ENCODE peak calls at places on chromosomes 4 and X, in seven cellular contexts. One of them, this sample, is unnamed.
A peak's percentile ranks its signal among the peaks of the same experiment; 100 is the strongest.

GRCh38 chrX:130869239-130869638 is 33.8 kb downstream of the ENOX2 start:
- DNase-seq in testis: no peak
- DNase-seq in colonic mucosa: no peak
- DNase-seq in stomach: no peak
- DNase-seq in A549: no peak
- DNase-seq in astrocyte: peak; percentile 68
- DNase-seq in WERI-Rb-1: no peak
- DNase-seq in this sample: no peak

GRCh38 chrX:153642313-153642654 is 4.7 kb upstream of the DUSP9 start:
- DNase-seq in stomach: no peak
- DNase-seq in A549: no peak
- DNase-seq in testis: no peak
- DNase-seq in WERI-Rb-1: peak; percentile 67
- DNase-seq in astrocyte: no peak
- DNase-seq in colonic mucosa: no peak
- DNase-seq in this sample: no peak

GRCh38 chrX:13473666-13474516 is 95.5 kb upstream of the EGFL6 start:
- DNase-seq in testis: peak; percentile 21
- DNase-seq in WERI-Rb-1: no peak
- DNase-seq in A549: no peak
- DNase-seq in astrocyte: no peak
- DNase-seq in stomach: no peak
- DNase-seq in colonic mucosa: no peak
- DNase-seq in this sample: no peak

GRCh38 chrX:44874481-44875184 is 1.6 kb downstream of the KDM6A start:
- DNase-seq in WERI-Rb-1: peak; percentile 25
- DNase-seq in astrocyte: peak; percentile 27
- DNase-seq in stomach: peak; percentile 35
- DNase-seq in testis: peak; percentile 33
- DNase-seq in colonic mucosa: peak; percentile 66
- DNase-seq in A549: peak; percentile 68
- DNase-seq in this sample: no peak

GRCh38 chrX:43836435-43837184 is 45.6 kb downstream of the MAOB start:
- DNase-seq in colonic mucosa: no peak
- DNase-seq in astrocyte: peak; percentile 7
- DNase-seq in WERI-Rb-1: no peak
- DNase-seq in testis: no peak
- DNase-seq in A549: peak; percentile 18
- DNase-seq in stomach: no peak
- DNase-seq in this sample: no peak

GRCh38 chr4:111952708-111953107 is 192.5 kb upstream of the FAM241A start:
- DNase-seq in A549: no peak
- DNase-seq in stomach: no peak
- DNase-seq in colonic mucosa: no peak
- DNase-seq in testis: no peak
- DNase-seq in WERI-Rb-1: no peak
- DNase-seq in astrocyte: peak; percentile 57
- DNase-seq in this sample: no peak

GRCh38 chr4:125961626-125962025 is 646.9 kb downstream of the FAT4 start:
- DNase-seq in colonic mucosa: no peak
- DNase-seq in stomach: no peak
- DNase-seq in WERI-Rb-1: no peak
- DNase-seq in astrocyte: no peak
- DNase-seq in testis: no peak
- DNase-seq in A549: no peak
- DNase-seq in this sample: no peak

GRCh38 chr4:138494931-138495330 is 252.8 kb upstream of the SLC7A11 start:
- DNase-seq in astrocyte: no peak
- DNase-seq in stomach: no peak
- DNase-seq in A549: peak; percentile 9
- DNase-seq in WERI-Rb-1: peak; percentile 73
- DNase-seq in colonic mucosa: no peak
- DNase-seq in testis: no peak
- DNase-seq in this sample: no peak

GRCh38 chr4:186765673-186766546 is 42.3 kb upstream of the FAT1 start:
- DNase-seq in astrocyte: peak; percentile 26
- DNase-seq in colonic mucosa: peak; percentile 85
- DNase-seq in testis: no peak
- DNase-seq in A549: no peak
- DNase-seq in WERI-Rb-1: no peak
- DNase-seq in stomach: no peak
- DNase-seq in this sample: no peak

GRCh38 chr4:186807809-186808634 is 84.4 kb upstream of the FAT1 start:
- DNase-seq in stomach: no peak
- DNase-seq in colonic mucosa: no peak
- DNase-seq in A549: no peak
- DNase-seq in astrocyte: peak; percentile 95
- DNase-seq in WERI-Rb-1: no peak
- DNase-seq in testis: no peak
- DNase-seq in this sample: no peak

GRCh38 chrX:460823-461640 is 74.3 kb upstream of the PPP2R3B start:
- DNase-seq in testis: no peak
- DNase-seq in astrocyte: no peak
- DNase-seq in colonic mucosa: no peak
- DNase-seq in stomach: no peak
- DNase-seq in A549: no peak
- DNase-seq in WERI-Rb-1: no peak
- DNase-seq in this sample: no peak

GRCh38 chr4:84971319-84971932 is 4.9 kb upstream of the WDFY3 start:
- DNase-seq in WERI-Rb-1: no peak
- DNase-seq in A549: peak; percentile 16
- DNase-seq in astrocyte: peak; percentile 36
- DNase-seq in colonic mucosa: no peak
- DNase-seq in testis: no peak
- DNase-seq in stomach: no peak
- DNase-seq in this sample: no peak

GRCh38 chrX:2521092-2521926 is 20.5 kb upstream of the DHRSX start:
- DNase-seq in WERI-Rb-1: no peak
- DNase-seq in A549: no peak
- DNase-seq in testis: no peak
- DNase-seq in astrocyte: no peak
- DNase-seq in colonic mucosa: no peak
- DNase-seq in stomach: no peak
- DNase-seq in this sample: no peak

GRCh38 chrX:153609917-153610833 is 11.2 kb upstream of the CCNQ start:
- DNase-seq in astrocyte: peak; percentile 27
- DNase-seq in stomach: peak; percentile 69
- DNase-seq in WERI-Rb-1: peak; percentile 93
- DNase-seq in colonic mucosa: peak; percentile 68
- DNase-seq in A549: peak; percentile 65
- DNase-seq in testis: peak; percentile 81
- DNase-seq in this sample: peak; percentile 69

DNA sequence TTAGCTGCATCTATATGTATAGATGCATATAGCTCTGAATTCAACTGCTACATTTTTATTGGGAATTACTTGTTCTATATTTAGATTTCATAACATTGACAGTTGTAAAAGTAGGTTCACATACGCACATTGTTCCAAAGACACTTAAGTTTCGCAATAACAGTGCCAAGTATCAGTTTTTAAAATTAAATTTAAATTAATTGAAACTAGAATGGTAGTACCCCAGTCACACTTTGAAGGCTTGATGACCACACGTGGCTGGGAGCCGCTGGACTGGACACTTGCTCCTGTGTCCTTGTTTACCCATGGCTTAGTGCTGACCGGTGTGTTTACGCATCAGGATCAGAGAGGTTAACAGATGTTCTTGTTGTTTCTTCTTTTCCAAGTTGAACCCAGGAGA is 140.7 kb upstream of the PSAPL1 start:
- DNase-seq in testis: no peak
- DNase-seq in colonic mucosa: no peak
- DNase-seq in stomach: no peak
- DNase-seq in WERI-Rb-1: no peak
- DNase-seq in A549: no peak
- DNase-seq in astrocyte: no peak
- DNase-seq in this sample: no peak
- H3K9me3 ChIP-seq in testis: no peaks in the 10 kb centered on the region
- H3K9me3 ChIP-seq in colonic mucosa: no peaks in the 10 kb centered on the region
- H3K9me3 ChIP-seq in stomach: peaks cover 32% of the 10 kb centered on the region
- H3K9me3 ChIP-seq in WERI-Rb-1: peaks cover 26% of the 10 kb centered on the region
- H3K9me3 ChIP-seq in A549: peaks cover 43% of the 10 kb centered on the region
- H3K9me3 ChIP-seq in astrocyte: peaks cover 56% of the 10 kb centered on the region
- H3K9me3 ChIP-seq in this sample: peaks cover 5% of the 10 kb centered on the region

GRCh38 chr4:24923550-24923949 is 10.7 kb upstream of the CCDC149 start:
- DNase-seq in WERI-Rb-1: no peak
- DNase-seq in stomach: no peak
- DNase-seq in A549: no peak
- DNase-seq in colonic mucosa: no peak
- DNase-seq in testis: no peak
- DNase-seq in astrocyte: no peak
- DNase-seq in this sample: no peak

GRCh38 chr4:24924309-24924781 is 11.5 kb upstream of the CCDC149 start:
- DNase-seq in colonic mucosa: no peak
- DNase-seq in A549: no peak
- DNase-seq in stomach: no peak
- DNase-seq in astrocyte: peak; percentile 100
- DNase-seq in WERI-Rb-1: no peak
- DNase-seq in testis: no peak
- DNase-seq in this sample: no peak

GRCh38 chr4:24922416-24922815 is 9.6 kb upstream of the CCDC149 start:
- DNase-seq in A549: no peak
- DNase-seq in astrocyte: peak; percentile 57
- DNase-seq in stomach: no peak
- DNase-seq in WERI-Rb-1: no peak
- DNase-seq in colonic mucosa: no peak
- DNase-seq in testis: no peak
- DNase-seq in this sample: no peak

GRCh38 chr4:24921491-24921890 is 8.6 kb upstream of the CCDC149 start:
- DNase-seq in astrocyte: no peak
- DNase-seq in stomach: no peak
- DNase-seq in A549: no peak
- DNase-seq in WERI-Rb-1: no peak
- DNase-seq in testis: no peak
- DNase-seq in colonic mucosa: no peak
- DNase-seq in this sample: no peak

GRCh38 chr4:24922988-24923387 is 10.1 kb upstream of the CCDC149 start:
- DNase-seq in WERI-Rb-1: no peak
- DNase-seq in colonic mucosa: no peak
- DNase-seq in testis: no peak
- DNase-seq in stomach: no peak
- DNase-seq in astrocyte: no peak
- DNase-seq in A549: no peak
- DNase-seq in this sample: no peak
- H3K9me3 ChIP-seq in WERI-Rb-1: peaks cover 8% of the 10 kb centered on the region
- H3K9me3 ChIP-seq in colonic mucosa: no peaks in the 10 kb centered on the region
- H3K9me3 ChIP-seq in testis: no peaks in the 10 kb centered on the region
- H3K9me3 ChIP-seq in stomach: peaks cover 9% of the 10 kb centered on the region
- H3K9me3 ChIP-seq in astrocyte: peaks cover 4% of the 10 kb centered on the region
- H3K9me3 ChIP-seq in A549: peaks cover 4% of the 10 kb centered on the region
- H3K9me3 ChIP-seq in this sample: no peaks in the 10 kb centered on the region

DNA sequence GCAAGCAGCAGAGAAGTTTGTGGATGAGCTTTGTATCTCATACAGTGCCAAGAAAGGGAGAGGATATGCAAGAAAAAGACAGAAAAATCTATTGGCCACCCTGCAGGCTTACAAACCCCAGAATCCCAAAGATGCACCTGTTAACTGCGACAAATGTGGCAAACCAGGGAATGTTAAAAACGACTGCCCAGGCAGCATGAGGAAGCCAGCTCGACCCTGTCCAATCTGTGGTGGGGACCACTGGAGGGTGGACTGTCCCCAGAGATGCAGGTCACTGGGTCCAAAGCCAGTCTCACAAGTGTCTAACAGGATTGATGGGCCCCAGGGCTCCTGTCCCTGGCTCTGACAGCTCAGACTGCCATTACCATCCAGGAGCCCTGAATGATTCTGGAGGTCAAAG is 12.9 kb upstream of the COL25A1 start:
- DNase-seq in WERI-Rb-1: no peak
- DNase-seq in A549: no peak
- DNase-seq in astrocyte: no peak
- DNase-seq in testis: no peak
- DNase-seq in colonic mucosa: no peak
- DNase-seq in stomach: no peak
- DNase-seq in this sample: no peak
- H3K9me3 ChIP-seq in WERI-Rb-1: peaks cover 8% of the 10 kb centered on the region
- H3K9me3 ChIP-seq in A549: no peaks in the 10 kb centered on the region
- H3K9me3 ChIP-seq in astrocyte: peaks cover 8% of the 10 kb centered on the region
- H3K9me3 ChIP-seq in testis: no peaks in the 10 kb centered on the region
- H3K9me3 ChIP-seq in colonic mucosa: no peaks in the 10 kb centered on the region
- H3K9me3 ChIP-seq in stomach: peaks cover 22% of the 10 kb centered on the region
- H3K9me3 ChIP-seq in this sample: no peaks in the 10 kb centered on the region

GRCh38 chrX:155441097-155441496 is 17.3 kb downstream of the F8A3 start:
- DNase-seq in testis: no peak
- DNase-seq in stomach: no peak
- DNase-seq in A549: no peak
- DNase-seq in astrocyte: no peak
- DNase-seq in WERI-Rb-1: no peak
- DNase-seq in colonic mucosa: no peak
- DNase-seq in this sample: no peak
- H3K9me3 ChIP-seq in testis: no peaks in the 10 kb centered on the region
- H3K9me3 ChIP-seq in stomach: peaks cover 7% of the 10 kb centered on the region
- H3K9me3 ChIP-seq in A549: peaks cover 3% of the 10 kb centered on the region
- H3K9me3 ChIP-seq in astrocyte: no peaks in the 10 kb centered on the region
- H3K9me3 ChIP-seq in WERI-Rb-1: peaks cover 4% of the 10 kb centered on the region
- H3K9me3 ChIP-seq in colonic mucosa: no peaks in the 10 kb centered on the region
- H3K9me3 ChIP-seq in this sample: no peaks in the 10 kb centered on the region

DNA sequence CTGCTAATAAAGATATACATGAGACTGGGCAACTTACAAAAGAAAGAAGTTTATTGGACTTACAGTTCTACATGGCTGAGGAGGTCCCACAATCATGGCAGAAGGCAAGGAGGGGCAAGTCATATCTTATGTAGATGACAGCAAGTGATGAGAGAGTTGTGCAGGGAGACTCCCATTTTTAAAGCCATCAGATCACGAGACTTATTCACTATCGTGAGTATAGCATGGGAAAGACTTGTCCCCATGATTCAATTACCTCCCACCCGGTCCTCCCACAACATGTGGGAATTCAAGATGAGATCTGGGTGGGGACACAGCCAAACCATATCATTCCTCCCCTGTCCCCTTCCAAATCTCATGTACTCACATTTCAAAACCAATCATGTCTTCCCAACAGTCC is 50.9 kb upstream of the GRID2 start:
- DNase-seq in WERI-Rb-1: no peak
- DNase-seq in astrocyte: no peak
- DNase-seq in A549: no peak
- DNase-seq in testis: no peak
- DNase-seq in stomach: no peak
- DNase-seq in colonic mucosa: no peak
- DNase-seq in this sample: no peak
- H3K9me3 ChIP-seq in WERI-Rb-1: peaks cover 17% of the 10 kb centered on the region
- H3K9me3 ChIP-seq in astrocyte: no peaks in the 10 kb centered on the region
- H3K9me3 ChIP-seq in A549: no peaks in the 10 kb centered on the region
- H3K9me3 ChIP-seq in testis: no peaks in the 10 kb centered on the region
- H3K9me3 ChIP-seq in stomach: peaks cover 25% of the 10 kb centered on the region
- H3K9me3 ChIP-seq in colonic mucosa: no peaks in the 10 kb centered on the region
- H3K9me3 ChIP-seq in this sample: no peaks in the 10 kb centered on the region

DNA sequence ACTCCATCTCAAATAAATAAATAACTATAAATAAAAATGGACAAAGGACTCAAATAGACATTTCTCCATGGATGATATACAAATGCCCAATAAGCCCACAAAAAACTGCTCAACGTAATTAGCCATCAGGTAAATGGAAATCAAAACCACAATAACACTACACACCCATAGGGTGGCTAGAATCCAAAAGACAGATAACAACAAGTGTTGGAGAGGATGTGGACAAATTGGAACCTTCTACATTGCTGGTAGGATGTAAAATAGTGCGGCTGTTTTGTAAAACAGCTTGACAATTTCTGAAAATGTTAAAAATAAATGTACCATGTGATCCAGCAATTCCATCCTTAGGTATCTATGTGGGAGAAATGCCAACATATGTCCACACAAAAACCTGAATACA is 52.1 kb downstream of the ZNF157 start:
- DNase-seq in A549: no peak
- DNase-seq in stomach: no peak
- DNase-seq in colonic mucosa: no peak
- DNase-seq in astrocyte: no peak
- DNase-seq in testis: no peak
- DNase-seq in WERI-Rb-1: no peak
- DNase-seq in this sample: no peak
- H3K9me3 ChIP-seq in A549: no peaks in the 10 kb centered on the region
- H3K9me3 ChIP-seq in stomach: peaks cover 27% of the 10 kb centered on the region
- H3K9me3 ChIP-seq in colonic mucosa: no peaks in the 10 kb centered on the region
- H3K9me3 ChIP-seq in astrocyte: no peaks in the 10 kb centered on the region
- H3K9me3 ChIP-seq in testis: no peaks in the 10 kb centered on the region
- H3K9me3 ChIP-seq in WERI-Rb-1: no peaks in the 10 kb centered on the region
- H3K9me3 ChIP-seq in this sample: no peaks in the 10 kb centered on the region

This sample was measured in T-helper 17 cell.